ENCODE peak calls at places on chromosomes 7 and 10, in seven cellular contexts. I is Kasumi-1; X is EL; G is kidney epithelial cell; M is fibroblast of mammary gland; H is activated CD4-positive, CD25-positive, alpha-beta regulatory T cell treated with anti-CD3 and anti-CD28 coated beads, Interleukin-2, amount 50 U/mL, for 16 hours; V is AG08395. D is an unnamed sample.

GRCh38 chr7:81949306-81949705 is 179.5 kb upstream of the HGF start:
- DNase-seq in I (no peak), X (no peak), G (no peak), M (no peak), H (no peak), V (no peak), D (peak)

GRCh38 chr7:36161996-36162395 is 8.9 kb downstream of the EEPD1 start:
- DNase-seq in I (no peak), X (no peak), G (peak), M (no peak), H (no peak), V (no peak), D (no peak)

GRCh38 chr10:129958686-129959543 is 5.2 kb downstream of the EBF3 start:
- DNase-seq in I (no peak), X (no peak), G (no peak), M (no peak), H (no peak), V (no peak), D (peak)

GRCh38 chr7:107951896-107952295 is 51.1 kb downstream of the LAMB1 start:
- DNase-seq in I (no peak), X (no peak), G (no peak), M (no peak), H (no peak), V (no peak), D (no peak)

GRCh38 chr10:88999629-89000028 is 9.0 kb downstream of the FAS start:
- DNase-seq in I (no peak), X (no peak), G (no peak), M (peak), H (no peak), V (peak), D (peak)

GRCh38 chr7:88344956-88345832 is 38.5 kb upstream of the STEAP4 start:
- DNase-seq in I (no peak), X (peak), G (no peak), M (peak), H (no peak), V (peak), D (peak)

GRCh38 chr7:127035203-127035849 is 217.4 kb downstream of the GRM8 start:
- DNase-seq in I (no peak), X (no peak), G (peak), M (no peak), H (no peak), V (no peak), D (no peak)

GRCh38 chr7:38834357-38834756 is 74.6 kb downstream of the VPS41 start:
- DNase-seq in I (no peak), X (no peak), G (no peak), M (no peak), H (no peak), V (no peak), D (no peak)

GRCh38 chr7:150415161-150416160 is 35.0 kb upstream of the GIMAP8 start:
- DNase-seq in I (no peak), X (no peak), G (no peak), M (no peak), H (no peak), V (no peak), D (no peak)

GRCh38 chr7:120979765-120980499 is 8.6 kb upstream of the CPED1 start:
- DNase-seq in I (no peak), X (peak), G (no peak), M (peak), H (no peak), V (peak), D (no peak)

GRCh38 chr7:20601121-20601520 is 14.3 kb upstream of the ABCB5 start:
- DNase-seq in I (no peak), X (no peak), G (no peak), M (no peak), H (no peak), V (no peak), D (peak)

GRCh38 chr10:95864906-95865813 is 42.6 kb upstream of the CC2D2B start:
- DNase-seq in I (peak), X (peak), G (peak), M (peak), H (no peak), V (peak), D (peak)

GRCh38 chr7:64869912-64870562 is 33.0 kb upstream of the ZNF273 start:
- DNase-seq in I (no peak), X (no peak), G (no peak), M (no peak), H (no peak), V (no peak), D (no peak)

GRCh38 chr7:157701395-157701794 is 364.6 kb downstream of the DNAJB6 start:
- DNase-seq in I (no peak), X (no peak), G (no peak), M (no peak), H (no peak), V (no peak), D (no peak)

GRCh38 chr7:45582868-45583277 is 8.7 kb downstream of the ADCY1 start:
- DNase-seq in I (no peak), X (no peak), G (no peak), M (no peak), H (no peak), V (no peak), D (no peak)

GRCh38 chr10:84291389-84291788 is 37.0 kb upstream of the CCSER2 start:
- DNase-seq in I (peak), X (peak), G (no peak), M (peak), H (no peak), V (peak), D (peak)

GRCh38 chr10:69958232-69958902 is 94.3 kb upstream of the MACROH2A2 start:
- DNase-seq in I (peak), X (peak), G (peak), M (peak), H (no peak), V (peak), D (peak)

GRCh38 chr7:93203496-93203895 is 22.8 kb downstream of the HEPACAM2 start:
- DNase-seq in I (no peak), X (no peak), G (no peak), M (no peak), H (no peak), V (no peak), D (no peak)

GRCh38 chr10:33612551-33612950 is 278.1 kb upstream of the NRP1 start:
- DNase-seq in I (no peak), X (peak), G (peak), M (peak), H (no peak), V (peak), D (peak)

GRCh38 chr10:124193309-124193696 is 99.9 kb upstream of the CHST15 start:
- DNase-seq in I (no peak), X (no peak), G (no peak), M (no peak), H (no peak), V (no peak), D (no peak)

GRCh38 chr7:82105463-82105862 is 335.6 kb upstream of the HGF start:
- DNase-seq in I (peak), X (peak), G (peak), M (peak), H (no peak), V (peak), D (peak)

GRCh38 chr10:78747366-78747955 is 321.3 kb upstream of the ZMIZ1 start:
- DNase-seq in I (no peak), X (no peak), G (no peak), M (no peak), H (no peak), V (no peak), D (no peak)

GRCh38 chr10:62464308-62464707 is 90.1 kb downstream of the ZNF365 start:
- DNase-seq in I (no peak), X (no peak), G (no peak), M (peak), H (no peak), V (peak), D (no peak)

GRCh38 chr7:30921951-30922401 is 10.3 kb downstream of the AQP1 start:
- DNase-seq in I (no peak), X (no peak), G (no peak), M (no peak), H (no peak), V (no peak), D (no peak)

GRCh38 chr7:81002471-81002870 is 83.6 kb upstream of the SEMA3C start:
- DNase-seq in I (no peak), X (no peak), G (no peak), M (no peak), H (no peak), V (no peak), D (no peak)

GRCh38 chr7:158572000-158572828 is 15.4 kb downstream of the PTPRN2 start:
- DNase-seq in I (peak), X (no peak), G (no peak), M (peak), H (no peak), V (no peak), D (peak)

GRCh38 chr7:155466142-155466813 is 8.3 kb downstream of the EN2 start:
- DNase-seq in I (no peak), X (no peak), G (no peak), M (no peak), H (no peak), V (no peak), D (no peak)

GRCh38 chr7:74429153-74429747 is 24.5 kb upstream of the GTF2IRD1 start:
- DNase-seq in I (no peak), X (peak), G (peak), M (peak), H (no peak), V (peak), D (peak)

D was measured in cardiac fibroblast.